ENCODE peak calls at places on chromosomes 7 and 10, in eight cellular contexts. One of them, this sample, is unnamed. For H3K4me1, the result is how much of the 10 kb centered on the place peaks cover.

GRCh38 chr7:40843338-40844026 is 708.7 kb downstream of the SUGCT start:
- DNase-seq in ovary: no peak
- DNase-seq in lower lobe of right lung: no peak
- DNase-seq in tibial artery: no peak
- DNase-seq in astrocyte: peak
- DNase-seq in A549: no peak
- DNase-seq in uterus: no peak
- DNase-seq in heart right ventricle: no peak
- DNase-seq in this sample: no peak

GRCh38 chr7:32560075-32560474 is 64.8 kb downstream of the AVL9 start:
- DNase-seq in ovary: no peak
- DNase-seq in lower lobe of right lung: no peak
- DNase-seq in tibial artery: no peak
- DNase-seq in astrocyte: no peak
- DNase-seq in A549: no peak
- DNase-seq in uterus: no peak
- DNase-seq in heart right ventricle: no peak
- DNase-seq in this sample: no peak

GRCh38 chr10:69506834-69507643 is 55.8 kb downstream of the TSPAN15 start:
- DNase-seq in ovary: no peak
- DNase-seq in lower lobe of right lung: no peak
- DNase-seq in tibial artery: no peak
- DNase-seq in astrocyte: no peak
- DNase-seq in A549: no peak
- DNase-seq in uterus: no peak
- DNase-seq in heart right ventricle: no peak
- DNase-seq in this sample: no peak

GRCh38 chr7:41003031-41003925 is 699.6 kb downstream of the INHBA start:
- DNase-seq in ovary: no peak
- DNase-seq in lower lobe of right lung: peak
- DNase-seq in tibial artery: no peak
- DNase-seq in astrocyte: no peak
- DNase-seq in A549: no peak
- DNase-seq in uterus: no peak
- DNase-seq in heart right ventricle: no peak
- DNase-seq in this sample: peak

GRCh38 chr7:148852272-148852671 is 31.8 kb downstream of the EZH2 start:
- DNase-seq in ovary: no peak
- DNase-seq in lower lobe of right lung: no peak
- DNase-seq in tibial artery: no peak
- DNase-seq in astrocyte: no peak
- DNase-seq in A549: no peak
- DNase-seq in uterus: no peak
- DNase-seq in heart right ventricle: no peak
- DNase-seq in this sample: no peak

GRCh38 chr10:133391249-133391635 is 2.7 kb upstream of the MTG1 start:
- DNase-seq in ovary: no peak
- DNase-seq in lower lobe of right lung: peak
- DNase-seq in tibial artery: no peak
- DNase-seq in astrocyte: no peak
- DNase-seq in A549: no peak
- DNase-seq in uterus: no peak
- DNase-seq in heart right ventricle: no peak
- DNase-seq in this sample: peak

GRCh38 chr10:62018141-62018911 is 116.8 kb downstream of the ARID5B start:
- DNase-seq in ovary: no peak
- DNase-seq in lower lobe of right lung: no peak
- DNase-seq in tibial artery: no peak
- DNase-seq in astrocyte: no peak
- DNase-seq in A549: no peak
- DNase-seq in uterus: no peak
- DNase-seq in heart right ventricle: no peak
- DNase-seq in this sample: no peak

GRCh38 chr10:74988055-74988773 is 123.2 kb upstream of the SAMD8 start:
- DNase-seq in ovary: no peak
- DNase-seq in lower lobe of right lung: no peak
- DNase-seq in tibial artery: no peak
- DNase-seq in astrocyte: peak
- DNase-seq in A549: no peak
- DNase-seq in uterus: no peak
- DNase-seq in heart right ventricle: no peak
- DNase-seq in this sample: no peak

GRCh38 chr7:131629203-131629871 is 72.9 kb upstream of the PODXL start:
- DNase-seq in ovary: no peak
- DNase-seq in lower lobe of right lung: no peak
- DNase-seq in tibial artery: peak
- DNase-seq in astrocyte: peak
- DNase-seq in A549: peak
- DNase-seq in uterus: peak
- DNase-seq in heart right ventricle: peak
- DNase-seq in this sample: peak

GRCh38 chr10:32065871-32066270 is 9.6 kb upstream of the KIF5B start:
- DNase-seq in ovary: no peak
- DNase-seq in lower lobe of right lung: no peak
- DNase-seq in tibial artery: no peak
- DNase-seq in astrocyte: peak
- DNase-seq in A549: no peak
- DNase-seq in uterus: no peak
- DNase-seq in heart right ventricle: no peak
- DNase-seq in this sample: no peak
- H3K4me1 ChIP-seq in ovary: under half
- H3K4me1 ChIP-seq in lower lobe of right lung: under half
- H3K4me1 ChIP-seq in tibial artery: under half
- H3K4me1 ChIP-seq in astrocyte: under half
- H3K4me1 ChIP-seq in A549: under half
- H3K4me1 ChIP-seq in uterus: under half
- H3K4me1 ChIP-seq in heart right ventricle: under half
- H3K4me1 ChIP-seq in this sample: under half

DNA sequence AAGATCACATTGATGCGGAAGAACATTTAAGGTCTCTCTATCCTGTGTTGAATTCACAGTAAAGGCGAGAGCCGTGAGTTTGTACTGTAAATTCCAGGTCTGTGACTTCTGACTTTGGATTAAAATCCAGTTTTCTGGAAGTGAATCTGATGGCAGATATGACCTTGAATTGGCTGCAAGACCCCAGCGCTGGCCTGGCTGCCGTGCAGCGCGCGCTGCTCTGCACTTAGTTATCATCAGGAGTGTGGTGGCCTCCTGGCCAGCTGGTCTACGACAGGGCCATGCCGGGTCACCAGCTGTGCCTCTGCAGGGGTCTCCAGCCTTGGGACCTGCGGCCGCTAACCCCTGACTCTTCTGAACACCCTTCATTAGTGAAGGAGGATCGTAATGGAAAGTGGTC is 190.7 kb upstream of the SH2B2 start:
- DNase-seq in ovary: no peak
- DNase-seq in lower lobe of right lung: no peak
- DNase-seq in tibial artery: no peak
- DNase-seq in astrocyte: no peak
- DNase-seq in A549: no peak
- DNase-seq in uterus: no peak
- DNase-seq in heart right ventricle: no peak
- DNase-seq in this sample: no peak
- H3K27ac ChIP-seq in ovary: no peak
- H3K27ac ChIP-seq in lower lobe of right lung: no peak
- H3K27ac ChIP-seq in tibial artery: no peak
- H3K27ac ChIP-seq in astrocyte: no peak
- H3K27ac ChIP-seq in A549: no peak
- H3K27ac ChIP-seq in uterus: no peak
- H3K27ac ChIP-seq in heart right ventricle: no peak
- H3K27ac ChIP-seq in this sample: no peak

DNA sequence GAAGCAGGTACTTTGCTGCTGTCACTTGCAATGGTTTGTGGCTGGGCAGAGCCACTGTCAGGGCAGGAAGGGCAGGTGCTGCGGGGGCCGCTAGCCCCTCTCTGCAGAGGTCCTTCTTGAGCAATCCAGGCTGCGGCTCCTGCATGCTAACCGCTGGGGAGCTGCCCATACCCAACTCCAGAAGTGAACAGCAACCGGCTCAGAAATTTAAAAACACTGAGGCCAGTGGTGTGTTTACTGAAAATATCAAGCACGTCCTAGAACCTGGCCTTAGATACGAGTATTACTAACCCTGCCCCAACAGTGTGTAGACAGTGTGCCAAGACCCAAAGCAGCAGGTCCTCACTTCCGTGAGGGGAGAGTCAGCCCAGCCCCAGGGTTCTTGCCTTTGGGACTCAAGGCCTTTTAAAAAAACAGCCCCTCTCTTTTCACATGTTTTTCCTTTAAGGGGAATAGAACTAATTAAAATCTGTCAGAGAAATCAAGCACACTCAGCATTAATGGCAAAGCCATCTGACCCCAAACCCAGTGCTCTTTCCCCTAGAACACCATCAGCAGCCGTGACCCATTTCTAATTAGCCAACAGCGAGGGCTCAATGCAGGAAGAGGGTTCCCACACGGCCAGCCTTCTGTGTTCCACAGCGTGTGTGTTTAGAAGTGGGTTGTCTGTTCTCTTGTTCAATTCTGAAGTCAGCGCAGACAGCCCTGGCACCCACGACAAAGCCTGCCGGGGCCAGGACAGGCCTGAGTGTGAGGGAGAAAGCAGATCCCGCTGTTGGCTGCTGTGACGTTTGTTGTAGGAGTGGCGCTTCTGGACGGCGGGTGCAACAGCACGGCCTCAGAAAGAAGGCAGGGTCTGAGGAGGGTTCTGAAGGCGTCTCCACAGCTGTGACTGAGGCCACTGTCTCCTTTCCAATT is 76.5 kb downstream of the VIPR2 start:
- DNase-seq in ovary: peak
- DNase-seq in lower lobe of right lung: no peak
- DNase-seq in tibial artery: peak
- DNase-seq in astrocyte: no peak
- DNase-seq in A549: no peak
- DNase-seq in uterus: peak
- DNase-seq in heart right ventricle: peak
- DNase-seq in this sample: peak
- H3K4me1 ChIP-seq in ovary: under half
- H3K4me1 ChIP-seq in lower lobe of right lung: under half
- H3K4me1 ChIP-seq in tibial artery: under half
- H3K4me1 ChIP-seq in astrocyte: under half
- H3K4me1 ChIP-seq in A549: under half
- H3K4me1 ChIP-seq in uterus: under half
- H3K4me1 ChIP-seq in heart right ventricle: under half
- H3K4me1 ChIP-seq in this sample: under half

GRCh38 chr10:119933179-119933578 is 40.6 kb downstream of the SEC23IP start:
- DNase-seq in ovary: no peak
- DNase-seq in lower lobe of right lung: no peak
- DNase-seq in tibial artery: no peak
- DNase-seq in astrocyte: peak
- DNase-seq in A549: peak
- DNase-seq in uterus: no peak
- DNase-seq in heart right ventricle: no peak
- DNase-seq in this sample: no peak

GRCh38 chr10:119928411-119928810 is 35.9 kb downstream of the SEC23IP start:
- DNase-seq in ovary: no peak
- DNase-seq in lower lobe of right lung: no peak
- DNase-seq in tibial artery: no peak
- DNase-seq in astrocyte: no peak
- DNase-seq in A549: no peak
- DNase-seq in uterus: no peak
- DNase-seq in heart right ventricle: no peak
- DNase-seq in this sample: no peak

GRCh38 chr10:119931873-119932272 is 39.3 kb downstream of the SEC23IP start:
- DNase-seq in ovary: no peak
- DNase-seq in lower lobe of right lung: no peak
- DNase-seq in tibial artery: no peak
- DNase-seq in astrocyte: no peak
- DNase-seq in A549: no peak
- DNase-seq in uterus: no peak
- DNase-seq in heart right ventricle: no peak
- DNase-seq in this sample: no peak

GRCh38 chr10:119932631-119933030 is 40.1 kb downstream of the SEC23IP start:
- DNase-seq in ovary: no peak
- DNase-seq in lower lobe of right lung: no peak
- DNase-seq in tibial artery: no peak
- DNase-seq in astrocyte: no peak
- DNase-seq in A549: no peak
- DNase-seq in uterus: no peak
- DNase-seq in heart right ventricle: no peak
- DNase-seq in this sample: no peak
- H3K27ac ChIP-seq in ovary: no peak
- H3K27ac ChIP-seq in lower lobe of right lung: no peak
- H3K27ac ChIP-seq in tibial artery: no peak
- H3K27ac ChIP-seq in astrocyte: no peak
- H3K27ac ChIP-seq in A549: no peak
- H3K27ac ChIP-seq in uterus: no peak
- H3K27ac ChIP-seq in heart right ventricle: no peak
- H3K27ac ChIP-seq in this sample: no peak

GRCh38 chr7:137959987-137960386 is 41.9 kb downstream of the CREB3L2 start:
- DNase-seq in ovary: no peak
- DNase-seq in lower lobe of right lung: no peak
- DNase-seq in tibial artery: no peak
- DNase-seq in astrocyte: no peak
- DNase-seq in A549: no peak
- DNase-seq in uterus: no peak
- DNase-seq in heart right ventricle: no peak
- DNase-seq in this sample: no peak
- H3K4me1 ChIP-seq in ovary: under half
- H3K4me1 ChIP-seq in lower lobe of right lung: under half
- H3K4me1 ChIP-seq in tibial artery: under half
- H3K4me1 ChIP-seq in astrocyte: under half
- H3K4me1 ChIP-seq in A549: half or more
- H3K4me1 ChIP-seq in uterus: under half
- H3K4me1 ChIP-seq in heart right ventricle: half or more
- H3K4me1 ChIP-seq in this sample: under half

GRCh38 chr7:33807158-33807530 is 98.2 kb upstream of the BMPER start:
- DNase-seq in ovary: no peak
- DNase-seq in lower lobe of right lung: no peak
- DNase-seq in tibial artery: no peak
- DNase-seq in astrocyte: no peak
- DNase-seq in A549: no peak
- DNase-seq in uterus: no peak
- DNase-seq in heart right ventricle: no peak
- DNase-seq in this sample: peak
- H3K27ac ChIP-seq in ovary: peak
- H3K27ac ChIP-seq in lower lobe of right lung: peak
- H3K27ac ChIP-seq in tibial artery: peak
- H3K27ac ChIP-seq in astrocyte: no peak
- H3K27ac ChIP-seq in A549: peak
- H3K27ac ChIP-seq in uterus: peak
- H3K27ac ChIP-seq in heart right ventricle: no peak
- H3K27ac ChIP-seq in this sample: peak

GRCh38 chr10:3850999-3851937 is 66.3 kb upstream of the KLF6 start:
- DNase-seq in ovary: no peak
- DNase-seq in lower lobe of right lung: no peak
- DNase-seq in tibial artery: peak
- DNase-seq in astrocyte: peak
- DNase-seq in A549: peak
- DNase-seq in uterus: no peak
- DNase-seq in heart right ventricle: no peak
- DNase-seq in this sample: no peak
- H3K4me1 ChIP-seq in ovary: under half
- H3K4me1 ChIP-seq in lower lobe of right lung: under half
- H3K4me1 ChIP-seq in tibial artery: under half
- H3K4me1 ChIP-seq in astrocyte: under half
- H3K4me1 ChIP-seq in A549: half or more
- H3K4me1 ChIP-seq in uterus: under half
- H3K4me1 ChIP-seq in heart right ventricle: half or more
- H3K4me1 ChIP-seq in this sample: under half